ENCODE peak calls at places on chromosomes 12 and 14, in nine cellular contexts. O, I, U, V, S, C, K, N and E are unnamed samples.

GRCh38 chr14:76203086-76204001 is 51.6 kb downstream of the GPATCH2L start:
- DNase-seq in S (peak), N (no peak), U (peak), V (no peak), O (no peak), K (no peak), I (no peak), C (peak), E (peak)

GRCh38 chr12:39581592-39581991 is 38.0 kb downstream of the ABCD2 start:
- DNase-seq in K (no peak), O (no peak), C (no peak), S (no peak), V (no peak), I (no peak), U (no peak), N (no peak), E (peak)

GRCh38 chr14:74278080-74278479 is 24.7 kb downstream of the ABCD4 start:
- DNase-seq in C (no peak), O (no peak), N (no peak), V (no peak), K (no peak), S (no peak), I (no peak), U (no peak), E (no peak)

GRCh38 chr14:91418387-91419043 is 895 bp upstream of the CCDC88C start:
- DNase-seq in S (peak), O (peak), V (peak), K (peak), C (no peak), N (peak), U (peak), I (peak), E (peak)

GRCh38 chr14:51487848-51488247 is 163.9 kb upstream of the FRMD6 start:
- DNase-seq in V (peak), I (no peak), C (no peak), S (no peak), K (no peak), U (no peak), N (no peak), O (no peak), E (no peak)

GRCh38 chr12:53452159-53453077 is 516 bp downstream of the PCBP2 start:
- DNase-seq in N (peak), C (peak), U (peak), I (peak), S (peak), K (peak), O (peak), V (peak), E (peak)

GRCh38 chr14:92529895-92530294 is 16.3 kb downstream of the RIN3 start:
- DNase-seq in S (no peak), O (no peak), C (no peak), I (no peak), N (no peak), K (no peak), V (no peak), U (no peak), E (no peak)

GRCh38 chr12:89947437-89948265 is 239.0 kb upstream of the ATP2B1 start:
- DNase-seq in N (no peak), U (no peak), V (no peak), K (no peak), O (no peak), S (no peak), C (peak), I (no peak), E (peak)

GRCh38 chr12:66197413-66198055 is 8.5 kb downstream of the IRAK3 start:
- DNase-seq in V (no peak), U (no peak), N (no peak), I (no peak), O (no peak), C (no peak), K (no peak), S (no peak), E (no peak)

GRCh38 chr12:43289412-43289811 is 262.6 kb downstream of the ADAMTS20 start:
- DNase-seq in C (no peak), N (no peak), K (no peak), U (peak), V (no peak), O (no peak), S (no peak), I (no peak), E (no peak)

GRCh38 chr12:102885043-102885932 is 31.8 kb downstream of the PAH start:
- DNase-seq in I (no peak), K (no peak), C (no peak), O (no peak), S (no peak), N (no peak), V (no peak), U (peak), E (no peak)

GRCh38 chr12:31773867-31774266 is 45.0 kb upstream of the AMN1 start:
- DNase-seq in S (no peak), U (peak), N (no peak), C (no peak), O (no peak), V (peak), I (no peak), K (no peak), E (peak)

GRCh38 chr12:112375105-112375504 is 7.1 kb downstream of the HECTD4 start:
- DNase-seq in K (no peak), S (no peak), U (no peak), V (no peak), I (no peak), N (no peak), C (no peak), O (no peak), E (peak)